ENCODE peak calls at places on chromosome 21, in four cellular contexts. M is NCI-H774; F is activated T-helper 1 cell treated with anti-CD3 and anti-CD28 coated beads, Interleukin-2, amount 50 U/mL, for 16 hours; V is T-helper 1 cell. J is an unnamed sample.

GRCh38 chr21:38538353-38538752 is 40.1 kb upstream of the ERG start:
- DNase-seq in V (no peak), F (no peak), M (no peak), J (no peak)

GRCh38 chr21:45432575-45433255 is 27.8 kb downstream of the COL18A1 start:
- DNase-seq in F (no peak), V (no peak), M (no peak), J (no peak)

GRCh38 chr21:15706686-15707085 is 23.1 kb upstream of the USP25 start:
- DNase-seq in M (no peak), F (no peak), V (no peak), J (no peak)

GRCh38 chr21:32918467-32919140 is 107.1 kb upstream of the OLIG2 start:
- DNase-seq in V (no peak), M (peak; percentile 11), F (no peak), J (no peak)

GRCh38 chr21:37574751-37575150 is 208.2 kb downstream of the DYRK1A start:
- DNase-seq in V (no peak), F (no peak), M (no peak), J (no peak)

GRCh38 chr21:31671146-31671716 is 11.7 kb downstream of the SOD1 start:
- DNase-seq in F (no peak), M (no peak), V (no peak), J (no peak)

GRCh38 chr21:32549454-32549853 is 35.9 kb downstream of the TCP10L start:
- DNase-seq in V (no peak), F (no peak), M (no peak), J (no peak)

GRCh38 chr21:44977616-44978340 is 37.9 kb downstream of the SLX9 start:
- DNase-seq in M (no peak), F (no peak), V (no peak), J (no peak)

GRCh38 chr21:46001821-46002681 is 20.5 kb downstream of the COL6A1 start:
- DNase-seq in F (no peak), V (no peak), M (no peak), J (no peak)

GRCh38 chr21:38350681-38351080 is 93.9 kb downstream of the KCNJ15 start:
- DNase-seq in V (no peak), M (no peak), F (no peak), J (no peak)

GRCh38 chr21:33197546-33197945 is 32.2 kb upstream of the IFNAR2 start:
- DNase-seq in M (no peak), V (no peak), F (no peak), J (no peak)

GRCh38 chr21:17610862-17611261 is 1.8 kb downstream of the BTG3 start:
- DNase-seq in M (no peak), V (no peak), F (no peak), J (no peak)

GRCh38 chr21:17529648-17530047 is 16.8 kb downstream of the CXADR start:
- DNase-seq in V (no peak), F (no peak), M (no peak), J (no peak)

GRCh38 chr21:17539323-17539722 is 26.5 kb downstream of the CXADR start:
- DNase-seq in M (no peak), F (no peak), V (no peak), J (no peak)

GRCh38 chr21:38440746-38441145 is 57.5 kb downstream of the ERG start:
- DNase-seq in V (no peak), F (no peak), M (no peak), J (no peak)

GRCh38 chr21:16587671-16588379 is 858.0 kb downstream of the USP25 start:
- DNase-seq in F (no peak), V (no peak), M (no peak), J (no peak)

GRCh38 chr21:33642896-33643657 is 776 bp downstream of the ITSN1 start:
- DNase-seq in F (no peak), V (no peak), M (no peak), J (no peak)

GRCh38 chr21:25733859-25734653 is 648 bp downstream of the ATP5PF start:
- DNase-seq in V (peak; percentile 10), M (no peak), F (no peak), J (no peak)

GRCh38 chr21:39073717-39074116 is 109.5 kb downstream of the PSMG1 start:
- DNase-seq in M (no peak), V (no peak), F (no peak), J (no peak)

GRCh38 chr21:35266546-35266945 is 217.4 kb upstream of the RUNX1 start:
- DNase-seq in V (no peak), F (no peak), M (no peak), J (no peak)

GRCh38 chr21:21730524-21730923 is 732.3 kb downstream of the NCAM2 start:
- DNase-seq in M (no peak), V (no peak), F (no peak), J (no peak)

GRCh38 chr21:31641416-31641922 is 18.0 kb upstream of the SOD1 start:
- DNase-seq in M (no peak), F (no peak), V (no peak), J (no peak)

GRCh38 chr21:33324311-33325221 is at the start of gene IFNAR1:
- DNase-seq in V (peak; percentile 96), F (peak; percentile 99), M (peak; percentile 95), J (peak; percentile 96)

GRCh38 chr21:44874497-44875331 is 1.2 kb upstream of the PTTG1IP start:
- DNase-seq in V (no peak), F (no peak), M (no peak), J (peak; percentile 69)

GRCh38 chr21:45570826-45571601 is 28.8 kb upstream of the SLC19A1 start:
- DNase-seq in V (no peak), F (no peak), M (no peak), J (no peak)

GRCh38 chr21:31725202-31725840 is 6.6 kb downstream of the SCAF4 start:
- DNase-seq in M (no peak), V (no peak), F (no peak), J (peak; percentile 60)

GRCh38 chr21:37370152-37371040 is 3.8 kb downstream of the DYRK1A start:
- DNase-seq in V (no peak), F (no peak), M (no peak), J (no peak)

GRCh38 chr21:38027901-38028300 is 111.6 kb upstream of the KCNJ6 start:
- DNase-seq in V (no peak), M (no peak), F (no peak), J (no peak)

J was measured in T-helper 2 cell.